ENCODE peak calls at places on chromosomes 2 and 18, in six cellular contexts. E is cardiac muscle cell; X is anterior cingulate cortex; Y is ELR; D is SHP77; Z is stimulated activated naive CD8-positive, alpha-beta T cell treated with anti-CD3 and anti-CD28 coated beads, Interleukin-15, Interleukin-2, amounts not matched to agents 100 U/mL and 50 U/mL, for 24 hours. S is an unnamed sample.
A peak's percentile ranks its signal among the peaks of the same experiment; 100 is the strongest.

GRCh38 chr18:56903686-56904085 is 243.2 kb upstream of the BOD1L2 start:
- DNase-seq in E (no peak), X (no peak), Y (peak; percentile 10), D (no peak), Z (no peak), S (no peak)

GRCh38 chr2:75547345-75548035 is 13.2 kb downstream of the EVA1A start:
- DNase-seq in E (peak; percentile 49), X (no peak), Y (peak; percentile 76), D (no peak), Z (no peak), S (no peak)

GRCh38 chr2:117257369-117257768 is 557.1 kb upstream of the DDX18 start:
- DNase-seq in E (no peak), X (no peak), Y (no peak), D (no peak), Z (no peak), S (no peak)

GRCh38 chr2:202376460-202377307 is 557 bp downstream of the BMPR2 start:
- DNase-seq in E (peak; percentile 54), X (peak; percentile 62), Y (peak; percentile 72), D (peak; percentile 17), Z (peak; percentile 51), S (peak; percentile 65)

GRCh38 chr2:211822686-211823335 is 715.8 kb downstream of the ERBB4 start:
- DNase-seq in E (no peak), X (no peak), Y (peak; percentile 14), D (no peak), Z (no peak), S (no peak)

GRCh38 chr2:223306371-223306770 is 254.4 kb downstream of the KCNE4 start:
- DNase-seq in E (peak; percentile 60), X (no peak), Y (peak; percentile 45), D (no peak), Z (no peak), S (peak; percentile 17)

GRCh38 chr2:195675783-195676427 is 18.9 kb downstream of the SLC39A10 start:
- DNase-seq in E (no peak), X (no peak), Y (no peak), D (no peak), Z (no peak), S (no peak)

GRCh38 chr2:225022188-225022587 is 20.1 kb downstream of the DOCK10 start:
- DNase-seq in E (no peak), X (no peak), Y (no peak), D (no peak), Z (no peak), S (no peak)

GRCh38 chr2:780581-780980 is 103.4 kb upstream of the TMEM18 start:
- DNase-seq in E (no peak), X (no peak), Y (no peak), D (no peak), Z (no peak), S (no peak)

GRCh38 chr2:115782286-115782685 is 1339.8 kb downstream of the DPP10 start:
- DNase-seq in E (no peak), X (no peak), Y (no peak), D (no peak), Z (no peak), S (no peak)

GRCh38 chr2:203580846-203581245 is 45.7 kb upstream of the RAPH1 start:
- DNase-seq in E (no peak), X (peak; percentile 12), Y (no peak), D (no peak), Z (no peak), S (no peak)

GRCh38 chr2:184524551-184525382 is 73.6 kb upstream of the ZNF804A start:
- DNase-seq in E (no peak), X (no peak), Y (no peak), D (no peak), Z (no peak), S (no peak)

GRCh38 chr18:34742761-34743366 is 32.8 kb downstream of the DTNA start:
- DNase-seq in E (no peak), X (no peak), Y (no peak), D (no peak), Z (no peak), S (no peak)

GRCh38 chr2:216619411-216620393 is 13.5 kb upstream of the IGFBP2 start:
- DNase-seq in E (peak; percentile 83), X (no peak), Y (no peak), D (peak; percentile 93), Z (no peak), S (peak; percentile 36)

GRCh38 chr18:23253630-23254029 is 118.3 kb downstream of the CABLES1 start:
- DNase-seq in E (no peak), X (no peak), Y (no peak), D (no peak), Z (no peak), S (no peak)

GRCh38 chr2:68253211-68254068 is 1.1 kb upstream of the PPP3R1 start:
- DNase-seq in E (peak; percentile 41), X (no peak), Y (peak; percentile 48), D (no peak), Z (peak; percentile 14), S (no peak)

GRCh38 chr2:121648611-121649401 is 456 bp downstream of the CLASP1 start:
- DNase-seq in E (peak; percentile 58), X (peak; percentile 81), Y (peak; percentile 68), D (peak; percentile 27), Z (peak; percentile 61), S (peak; percentile 80)

GRCh38 chr2:149994057-149994728 is 406.6 kb upstream of the MMADHC start:
- DNase-seq in E (peak; percentile 58), X (no peak), Y (peak; percentile 65), D (no peak), Z (no peak), S (no peak)

GRCh38 chr2:96933528-96933927 is 52.9 kb downstream of the FAM178B start:
- DNase-seq in E (no peak), X (no peak), Y (no peak), D (peak; percentile 57), Z (no peak), S (no peak)

GRCh38 chr2:197207106-197207505 is 103.5 kb downstream of the ANKRD44 start:
- DNase-seq in E (no peak), X (no peak), Y (no peak), D (no peak), Z (no peak), S (no peak)

GRCh38 chr18:48238206-48238605 is 171.0 kb downstream of the ZBTB7C start:
- DNase-seq in E (peak; percentile 89), X (no peak), Y (no peak), D (no peak), Z (no peak), S (no peak)

S was measured in glutamatergic neuron.